ENCODE peak calls at places on chromosomes 1 and 21, in seven cellular contexts. C, S, B, P, I, W and Q are unnamed samples.

GRCh38 chr1:40092241-40092640 is 4.8 kb downstream of the PPT1 start:
- DNase-seq in C (no peak), S (no peak), B (no peak), P (no peak), I (no peak), W (no peak), Q (no peak)

GRCh38 chr1:221575605-221576004 is 166.3 kb downstream of the DUSP10 start:
- DNase-seq in C (no peak), S (no peak), B (no peak), P (no peak), I (peak; percentile 16), W (no peak), Q (peak; percentile 29)

GRCh38 chr1:93824869-93825268 is 54.1 kb downstream of the DNTTIP2 start:
- DNase-seq in C (no peak), S (no peak), B (no peak), P (no peak), I (no peak), W (no peak), Q (no peak)

GRCh38 chr1:111739222-111739983 is at the start of gene INKA2:
- DNase-seq in C (peak; percentile 95), S (peak; percentile 88), B (peak; percentile 74), P (peak; percentile 80), I (peak; percentile 89), W (peak; percentile 93), Q (peak; percentile 86)

GRCh38 chr1:234484218-234484617 is 5.2 kb upstream of the TARBP1 start:
- DNase-seq in C (no peak), S (peak; percentile 36), B (no peak), P (no peak), I (no peak), W (no peak), Q (no peak)

GRCh38 chr1:41670558-41670957 is 186.1 kb upstream of the EDN2 start:
- DNase-seq in C (no peak), S (peak; percentile 85), B (no peak), P (no peak), I (no peak), W (no peak), Q (peak; percentile 88)

GRCh38 chr1:102941364-102941947 is 166.9 kb downstream of the COL11A1 start:
- DNase-seq in C (peak; percentile 5), S (no peak), B (no peak), P (no peak), I (no peak), W (peak; percentile 22), Q (peak; percentile 20)

GRCh38 chr1:84834419-84835064 is 58.5 kb downstream of the LPAR3 start:
- DNase-seq in C (no peak), S (peak; percentile 84), B (no peak), P (no peak), I (no peak), W (no peak), Q (peak; percentile 95)

GRCh38 chr1:189616893-189617292 is 860.8 kb downstream of the BRINP3 start:
- DNase-seq in C (no peak), S (peak; percentile 0), B (no peak), P (no peak), I (peak; percentile 11), W (no peak), Q (peak; percentile 77)

GRCh38 chr1:53108646-53109580 is 33.5 kb downstream of the SLC1A7 start:
- DNase-seq in C (no peak), S (peak; percentile 78), B (no peak), P (no peak), I (peak; percentile 48), W (no peak), Q (peak; percentile 11)

GRCh38 chr1:183431840-183432547 is 13.8 kb upstream of the NMNAT2 start:
- DNase-seq in C (no peak), S (no peak), B (no peak), P (no peak), I (no peak), W (no peak), Q (no peak)

GRCh38 chr1:3902546-3902945 is 2.5 kb upstream of the C1orf174 start:
- DNase-seq in C (no peak), S (peak; percentile 36), B (no peak), P (no peak), I (no peak), W (no peak), Q (no peak)

GRCh38 chr1:9242338-9242969 is 7.9 kb downstream of the H6PD start:
- DNase-seq in C (no peak), S (no peak), B (no peak), P (no peak), I (peak; percentile 73), W (no peak), Q (no peak)

GRCh38 chr1:224052767-224053166 is 61.1 kb upstream of the FBXO28 start:
- DNase-seq in C (no peak), S (peak; percentile 71), B (no peak), P (no peak), I (no peak), W (no peak), Q (peak; percentile 93)

GRCh38 chr1:218748071-218748470 is 402.9 kb downstream of the TGFB2 start:
- DNase-seq in C (no peak), S (peak; percentile 5), B (no peak), P (no peak), I (no peak), W (no peak), Q (peak; percentile 23)

GRCh38 chr1:23614128-23614660 is 54.9 kb upstream of the ID3 start:
- DNase-seq in C (no peak), S (no peak), B (no peak), P (peak; percentile 40), I (no peak), W (no peak), Q (no peak)

GRCh38 chr1:156661932-156662587 is 15.1 kb downstream of the NES start:
- DNase-seq in C (peak; percentile 57), S (peak; percentile 66), B (no peak), P (peak; percentile 43), I (no peak), W (no peak), Q (no peak)

DNA sequence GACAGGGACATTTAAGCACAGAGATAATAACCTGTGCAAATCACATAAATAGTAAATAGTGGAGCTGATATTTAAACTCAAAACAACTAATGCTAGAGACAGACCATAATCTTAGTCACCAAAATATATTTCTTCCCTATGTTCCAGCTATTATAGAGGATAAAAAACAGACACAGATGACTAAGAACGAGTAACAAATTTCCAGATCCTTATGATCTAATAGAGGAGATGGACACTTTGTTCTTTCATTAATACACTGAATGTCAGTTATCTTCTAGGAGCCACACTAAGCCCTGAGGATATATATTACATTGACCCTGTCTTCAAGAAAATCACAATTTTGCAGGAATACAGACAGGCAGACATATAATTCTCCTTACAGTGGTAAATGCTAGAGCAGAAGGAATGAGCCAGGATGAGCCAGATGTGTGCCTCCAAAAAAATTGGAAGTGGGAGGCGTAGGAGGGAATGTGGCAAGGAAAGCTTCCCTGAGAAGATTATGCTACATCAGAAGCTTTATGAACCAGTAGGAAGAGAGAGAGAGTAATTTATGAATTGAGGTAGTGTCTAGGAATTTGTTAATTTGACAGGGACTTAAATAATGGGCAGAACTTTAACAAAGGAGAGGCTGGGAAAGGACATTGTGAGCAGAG is 395.4 kb upstream of the BEND5 start:
- DNase-seq in C (no peak), S (no peak), B (no peak), P (no peak), I (no peak), W (no peak), Q (peak; percentile 27)
- TF ChIP-seq EZH2phosphoT487 in C (no peak), S (no peak), B (no peak), P (no peak), I (no peak), W (no peak), Q (no peak)

GRCh38 chr21:17455451-17455850 is 57.4 kb upstream of the CXADR start:
- DNase-seq in C (no peak), S (no peak), B (no peak), P (no peak), I (no peak), W (no peak), Q (no peak)

GRCh38 chr21:17446737-17447136 is 66.1 kb upstream of the CXADR start:
- DNase-seq in C (no peak), S (no peak), B (no peak), P (no peak), I (no peak), W (no peak), Q (peak; percentile 39)

GRCh38 chr21:17454315-17455027 is 58.4 kb upstream of the CXADR start:
- DNase-seq in C (peak; percentile 85), S (peak; percentile 82), B (peak; percentile 89), P (peak; percentile 55), I (peak; percentile 74), W (peak; percentile 89), Q (peak; percentile 66)

GRCh38 chr21:17455028-17455353 is 57.9 kb upstream of the CXADR start:
- DNase-seq in C (no peak), S (no peak), B (no peak), P (no peak), I (no peak), W (peak; percentile 37), Q (no peak)

DNA sequence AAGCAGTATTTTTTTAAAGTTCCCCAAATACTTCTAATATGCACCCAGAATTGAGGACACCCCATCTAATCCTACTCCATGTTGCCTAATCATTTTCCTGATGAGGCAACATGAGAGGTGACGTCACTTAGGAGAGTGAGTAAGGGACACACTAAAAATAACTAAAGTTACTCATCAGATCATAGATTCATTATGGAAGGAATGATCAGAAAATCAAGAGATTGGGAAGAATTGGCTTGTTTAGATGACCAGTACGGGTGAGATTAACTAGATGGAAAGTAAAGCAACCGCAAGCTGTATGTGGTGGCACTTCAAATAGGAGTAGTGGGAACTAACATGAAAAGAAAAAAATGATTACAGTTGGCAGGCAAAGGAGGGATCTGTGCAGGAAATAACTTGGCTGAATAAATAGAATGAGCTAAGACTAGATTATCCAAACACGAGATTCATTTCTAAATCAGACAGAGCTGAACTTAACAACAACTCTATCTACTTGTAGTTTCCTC is 61.4 kb upstream of the CXADR start:
- DNase-seq in C (no peak), S (peak; percentile 86), B (no peak), P (no peak), I (no peak), W (no peak), Q (peak; percentile 45)
- TF ChIP-seq EZH2 in C (no peak), S (no peak), B (no peak), P (no peak), I (no peak), W (no peak), Q (no peak)

DNA sequence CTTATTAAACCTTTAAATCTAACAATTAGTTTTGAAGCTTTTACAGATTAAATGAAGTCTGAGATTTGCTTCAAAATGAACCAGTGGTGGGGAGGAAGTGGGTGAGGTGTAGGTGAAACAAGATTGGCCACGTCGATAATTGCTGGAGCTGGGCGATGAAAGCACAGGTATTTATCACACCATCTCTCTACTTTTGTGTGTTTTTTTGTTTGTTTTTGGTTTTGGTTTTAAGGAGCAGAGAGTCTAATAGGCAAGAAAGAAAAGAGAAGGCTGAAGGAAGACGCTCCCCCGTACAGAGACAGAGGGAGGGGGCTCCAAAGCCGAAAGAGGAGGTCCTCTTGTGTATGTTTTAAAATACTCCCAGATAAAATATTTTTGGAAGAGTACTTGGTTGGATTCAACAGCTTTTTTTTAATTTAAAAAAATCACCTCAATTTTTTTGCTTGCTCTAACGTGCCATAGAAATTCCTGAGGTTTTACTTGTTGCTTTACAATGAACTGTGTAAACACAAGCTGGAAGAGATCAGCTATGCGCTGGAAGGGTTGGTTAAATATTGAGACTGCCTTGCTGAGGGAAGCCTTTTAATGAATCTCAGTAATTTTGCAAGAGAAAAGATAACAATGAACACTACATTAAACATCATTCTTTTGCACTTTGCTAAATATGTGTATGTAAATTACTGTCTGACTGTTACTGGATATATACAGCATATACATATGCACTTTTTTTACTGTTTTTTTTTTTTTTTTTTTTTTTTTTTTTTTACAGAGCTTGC is 6.7 kb upstream of the LGALS8 start:
- DNase-seq in C (no peak), S (peak; percentile 64), B (no peak), P (no peak), I (peak; percentile 32), W (no peak), Q (peak; percentile 75)
- TF ChIP-seq EZH2phosphoT487 in C (no peak), S (no peak), B (no peak), P (no peak), I (no peak), W (no peak), Q (no peak)

GRCh38 chr1:230427477-230427876 is 1.3 kb upstream of the PGBD5 start:
- DNase-seq in C (no peak), S (no peak), B (no peak), P (no peak), I (no peak), W (no peak), Q (no peak)
- TF ChIP-seq EZH2 in C (no peak), S (no peak), B (no peak), P (no peak), I (no peak), W (no peak), Q (no peak)